ENCODE peak calls at places on chromosome 16, in nine cellular contexts. I is stomach, P is SK-N-MC, H is HepG2, D is spleen, Z is HCT116, B is suprapubic skin, Y is HL-60, Q is prostate gland. L is an unnamed sample.

GRCh38 chr16:30515275-30515674 is 11.1 kb downstream of the ZNF768 start:
- DNase-seq in Y (no peak), Q (no peak), B (no peak), Z (no peak), H (no peak), I (no peak), P (no peak), D (no peak), L (no peak)

GRCh38 chr16:65059421-65059980 is 62.4 kb downstream of the CDH11 start:
- DNase-seq in Y (no peak), B (no peak), H (no peak), I (no peak), Z (no peak), Q (no peak), D (no peak), P (no peak), L (no peak)

GRCh38 chr16:31527617-31528287 is at the start of gene AHSP:
- DNase-seq in Q (no peak), B (no peak), H (no peak), P (no peak), Z (no peak), D (no peak), I (no peak), Y (no peak), L (no peak)

GRCh38 chr16:72198641-72199250 is 26.8 kb upstream of the PMFBP1 start:
- DNase-seq in H (no peak), Y (no peak), Z (no peak), D (no peak), Q (no peak), P (no peak), I (no peak), B (no peak), L (no peak)

GRCh38 chr16:66717112-66717675 is 20.7 kb upstream of the CMTM4 start:
- DNase-seq in P (no peak), B (no peak), D (no peak), Q (no peak), Z (no peak), I (no peak), Y (peak), H (peak), L (no peak)

GRCh38 chr16:89264800-89265550 is 47.5 kb downstream of the ZNF778 start:
- DNase-seq in Y (no peak), B (no peak), Q (no peak), D (peak), H (no peak), Z (no peak), P (no peak), I (no peak), L (no peak)

GRCh38 chr16:85642762-85643281 is 29.7 kb downstream of the GSE1 start:
- DNase-seq in P (no peak), H (no peak), B (no peak), Y (no peak), I (no peak), D (no peak), Q (no peak), Z (no peak), L (no peak)

GRCh38 chr16:56343661-56344517 is 81.5 kb downstream of the AMFR start:
- DNase-seq in D (no peak), P (no peak), Z (no peak), B (no peak), Y (no peak), Q (no peak), I (no peak), H (no peak), L (no peak)

GRCh38 chr16:15856901-15857778 is at the start of gene MYH11:
- DNase-seq in Q (no peak), P (no peak), D (no peak), I (no peak), Z (no peak), Y (peak), H (no peak), B (no peak), L (peak)

GRCh38 chr16:12602811-12603698 is 200.6 kb downstream of the CPPED1 start:
- DNase-seq in I (no peak), Q (no peak), P (no peak), Z (no peak), Y (no peak), H (no peak), B (no peak), D (no peak), L (peak)

GRCh38 chr16:30649725-30650368 is 913 bp upstream of the PRR14 start:
- DNase-seq in P (no peak), H (no peak), D (peak), Z (no peak), Q (no peak), Y (peak), I (no peak), B (no peak), L (no peak)

GRCh38 chr16:3087836-3088235 is 11.3 kb downstream of the ZSCAN10 start:
- DNase-seq in I (no peak), P (no peak), Y (no peak), D (peak), Q (no peak), Z (no peak), B (peak), H (no peak), L (no peak)

GRCh38 chr16:72092832-72093447 is 480 bp downstream of the TXNL4B start:
- DNase-seq in Z (no peak), D (peak), Q (no peak), I (no peak), B (no peak), Y (peak), H (peak), P (no peak), L (no peak)

GRCh38 chr16:50213939-50214519 is 52.3 kb upstream of the ADCY7 start:
- DNase-seq in Q (no peak), Z (peak), H (peak), I (no peak), B (no peak), P (no peak), Y (peak), D (no peak), L (no peak)

GRCh38 chr16:30921459-30921747 is 2.0 kb upstream of the FBXL19 start:
- DNase-seq in H (no peak), D (no peak), B (no peak), Y (no peak), I (no peak), Q (no peak), P (no peak), Z (no peak), L (no peak)

GRCh38 chr16:28987170-28987853 is 2.5 kb downstream of the LAT start:
- DNase-seq in B (no peak), D (no peak), Y (no peak), I (no peak), Z (no peak), Q (no peak), P (no peak), H (no peak), L (no peak)

GRCh38 chr16:81071816-81072215 is 5.2 kb downstream of the C16orf46 start:
- DNase-seq in Y (peak), Z (peak), I (no peak), H (peak), Q (no peak), B (no peak), D (no peak), P (no peak), L (no peak)

GRCh38 chr16:70712942-70713341 is 27.1 kb upstream of the MTSS2 start:
- DNase-seq in B (no peak), Y (no peak), H (no peak), Q (no peak), Z (no peak), I (no peak), P (no peak), D (no peak), L (no peak)

GRCh38 chr16:4748682-4749411 is 14.5 kb downstream of the DNAAF8 start:
- DNase-seq in Z (no peak), P (no peak), H (no peak), I (no peak), B (no peak), Y (no peak), Q (no peak), D (no peak), L (no peak)

GRCh38 chr16:4747906-4748681 is 13.8 kb downstream of the DNAAF8 start:
- DNase-seq in I (no peak), B (no peak), Q (no peak), Z (no peak), D (no peak), Y (no peak), P (no peak), H (no peak), L (no peak)

GRCh38 chr16:4746991-4747574 is 12.7 kb downstream of the DNAAF8 start:
- DNase-seq in Z (no peak), P (no peak), D (no peak), Y (no peak), H (no peak), Q (no peak), I (no peak), B (no peak), L (no peak)

GRCh38 chr16:4744758-4745569 is 10.6 kb downstream of the DNAAF8 start:
- DNase-seq in D (no peak), B (no peak), I (no peak), Q (no peak), H (no peak), P (no peak), Y (no peak), Z (no peak), L (no peak)

DNA sequence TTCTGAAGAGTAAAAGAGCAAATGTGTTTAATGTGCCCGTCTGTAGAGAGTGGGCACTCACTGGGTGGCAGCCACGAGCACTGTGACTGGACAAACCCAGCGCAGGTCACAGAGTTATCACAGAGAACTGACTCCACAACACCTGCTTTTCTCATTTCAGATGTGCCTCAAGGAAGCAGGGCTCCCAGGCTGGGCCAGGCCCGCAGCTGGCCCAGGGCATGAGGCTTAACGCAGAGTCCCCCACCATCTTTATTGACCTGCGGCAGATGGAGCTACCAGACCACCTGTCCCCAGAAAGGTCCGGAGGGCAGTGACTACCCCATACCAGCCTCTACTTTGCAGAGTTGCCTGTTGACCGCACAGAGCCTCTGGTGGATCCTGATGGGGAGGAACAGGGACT is 11.9 kb downstream of the DNAAF8 start:
- DNase-seq in Q (no peak), B (no peak), Z (no peak), Y (no peak), P (no peak), H (no peak), I (peak), D (no peak), L (no peak)
- TF ChIP-seq POLR2AphosphoS5 in Q (no peak), B (no peak), Z (no peak), Y (no peak), P (no peak), H (no peak), I (no peak), D (no peak), L (no peak)

GRCh38 chr16:14035092-14035491 is 36.0 kb upstream of the MRTFB start:
- DNase-seq in Z (no peak), I (no peak), B (no peak), H (no peak), Q (no peak), Y (no peak), D (no peak), P (no peak), L (no peak)
- TF ChIP-seq POLR2AphosphoS5 in Z (no peak), I (no peak), B (no peak), H (no peak), Q (no peak), Y (no peak), D (no peak), P (no peak), L (no peak)

DNA sequence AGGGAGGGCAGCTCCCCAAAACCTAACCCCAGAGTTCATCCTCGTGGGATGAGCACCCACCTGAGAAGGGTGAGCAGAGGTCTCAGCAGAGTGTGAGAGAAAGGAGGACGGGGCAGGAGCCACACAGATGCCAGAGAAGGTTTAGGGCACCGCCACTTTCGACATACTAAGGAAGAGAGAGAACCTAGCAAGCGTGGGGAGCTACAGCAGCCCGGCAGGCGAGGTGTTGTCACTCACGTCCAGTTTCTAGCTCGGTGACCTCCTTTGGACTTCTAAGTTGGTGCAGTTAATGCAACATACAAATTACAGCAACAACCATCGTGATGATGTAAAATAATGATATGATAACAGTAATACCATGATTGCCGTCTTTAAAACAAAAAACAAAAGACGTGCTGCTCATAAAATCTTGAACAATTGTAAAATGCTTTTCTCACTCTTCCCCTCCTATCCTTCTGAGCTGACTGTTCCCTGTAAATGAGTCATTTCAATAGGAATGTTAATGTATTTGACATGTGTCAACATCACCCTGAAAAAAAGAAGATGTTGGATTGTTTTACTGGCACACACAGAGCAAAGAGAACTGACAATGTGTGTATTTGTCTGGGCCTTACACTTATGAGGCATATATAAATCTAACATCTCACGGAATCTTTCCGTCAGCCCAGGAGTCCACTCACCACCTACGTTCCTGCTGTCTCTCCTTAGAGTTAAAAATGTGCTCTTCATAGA is 158.2 kb upstream of the MAF start:
- DNase-seq in I (no peak), Z (no peak), B (no peak), H (peak), P (no peak), Q (peak), D (no peak), Y (no peak), L (no peak)
- TF ChIP-seq POLR2AphosphoS5 in I (no peak), Z (no peak), B (no peak), H (no peak), P (no peak), Q (peak), D (no peak), Y (no peak), L (no peak)

GRCh38 chr16:2040450-2041105 is 7.1 kb downstream of the NTHL1 start:
- DNase-seq in D (no peak), P (no peak), Z (no peak), Q (no peak), Y (no peak), I (no peak), H (no peak), B (no peak), L (no peak)

GRCh38 chr16:2038359-2039285 is 9.0 kb downstream of the NTHL1 start:
- DNase-seq in Q (no peak), Y (no peak), B (no peak), Z (no peak), P (no peak), D (no peak), I (no peak), H (no peak), L (peak)

GRCh38 chr16:2040031-2040430 is 7.6 kb downstream of the NTHL1 start:
- DNase-seq in Z (no peak), H (no peak), I (no peak), Y (no peak), P (no peak), Q (no peak), B (no peak), D (no peak), L (no peak)

GRCh38 chr16:2037631-2038358 is 9.8 kb downstream of the NTHL1 start:
- DNase-seq in I (no peak), B (no peak), Y (no peak), Z (no peak), P (no peak), D (no peak), H (no peak), Q (no peak), L (no peak)

GRCh38 chr16:2039286-2040030 is 8.2 kb downstream of the NTHL1 start:
- DNase-seq in I (peak), H (peak), Q (peak), Y (peak), P (no peak), Z (no peak), D (no peak), B (no peak), L (peak)
- TF ChIP-seq POLR2AphosphoS5 in I (peak), H (no peak), Q (peak), Y (no peak), P (peak), Z (no peak), D (peak), B (no peak), L (peak)

GRCh38 chr16:68286153-68287074 is 22.1 kb downstream of the SLC7A6 start:
- DNase-seq in Z (no peak), B (no peak), I (no peak), Q (no peak), Y (peak), D (no peak), P (no peak), H (peak), L (no peak)

GRCh38 chr16:68289202-68289601 is 21.5 kb downstream of the SLC7A6OS start:
- DNase-seq in Z (no peak), P (no peak), H (no peak), D (no peak), B (no peak), Q (no peak), Y (no peak), I (no peak), L (no peak)

GRCh38 chr16:68288252-68288650 is 22.5 kb downstream of the SLC7A6OS start:
- DNase-seq in D (no peak), Y (no peak), H (no peak), B (no peak), P (no peak), Q (no peak), Z (no peak), I (no peak), L (no peak)

GRCh38 chr16:68285683-68286082 is 21.4 kb downstream of the SLC7A6 start:
- DNase-seq in H (no peak), Y (no peak), B (no peak), D (no peak), Z (no peak), I (no peak), P (no peak), Q (no peak), L (no peak)

GRCh38 chr16:68287276-68288251 is 23.2 kb downstream of the SLC7A6OS start:
- DNase-seq in I (no peak), P (no peak), B (peak), D (peak), Q (no peak), H (no peak), Y (no peak), Z (no peak), L (peak)
- TF ChIP-seq POLR2AphosphoS5 in I (no peak), P (no peak), B (no peak), D (peak), Q (no peak), H (no peak), Y (no peak), Z (no peak), L (no peak)

DNA sequence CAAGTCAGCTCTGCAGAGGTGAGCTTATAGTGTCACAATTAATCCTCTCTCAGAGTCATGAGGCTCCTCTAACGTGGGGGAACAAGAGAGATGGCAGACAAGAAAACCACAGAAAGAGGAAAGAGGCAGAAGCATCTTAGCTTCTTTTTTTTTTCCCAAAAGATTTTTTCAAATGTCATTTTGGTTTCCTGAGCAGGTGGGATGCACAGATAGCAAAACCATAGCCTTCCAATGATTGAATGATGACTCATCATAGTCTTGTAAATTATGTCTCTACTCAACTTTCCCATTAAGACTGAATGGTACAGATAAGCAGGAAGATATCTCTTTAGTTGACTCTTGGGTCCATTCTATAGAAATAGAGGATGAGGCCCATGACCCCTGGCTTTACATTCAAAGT is 162.8 kb upstream of the ZFHX3 start:
- DNase-seq in H (no peak), I (no peak), Q (no peak), P (no peak), D (no peak), Z (no peak), Y (no peak), B (no peak), L (no peak)
- TF ChIP-seq POLR2AphosphoS5 in H (no peak), I (no peak), Q (no peak), P (no peak), D (no peak), Z (no peak), Y (no peak), B (no peak), L (no peak)

L was measured in sigmoid colon.